ENCODE peak calls at places on chromosomes 12 and 14, in six cellular contexts. J, B, W, I, G and C are unnamed samples.

GRCh38 chr12:77294016-77294415 is 228.6 kb upstream of the E2F7 start:
- DNase-seq in J (no peak), B (no peak), W (no peak), I (no peak), G (no peak), C (no peak)

GRCh38 chr12:57606016-57606311 is 1.3 kb downstream of the DTX3 start:
- DNase-seq in J (no peak), B (no peak), W (no peak), I (no peak), G (no peak), C (no peak)

GRCh38 chr12:6336859-6337744 is 4.8 kb downstream of the TNFRSF1A start:
- DNase-seq in J (no peak), B (no peak), W (peak), I (peak), G (peak), C (no peak)

GRCh38 chr12:64600164-64600561 is 10.1 kb upstream of the RASSF3 start:
- DNase-seq in J (no peak), B (no peak), W (no peak), I (no peak), G (no peak), C (no peak)

GRCh38 chr12:121138284-121138683 is 5.6 kb downstream of the P2RX7 start:
- DNase-seq in J (no peak), B (no peak), W (no peak), I (no peak), G (no peak), C (no peak)

GRCh38 chr12:2149091-2149490 is 96.3 kb downstream of the CACNA1C start:
- DNase-seq in J (no peak), B (no peak), W (no peak), I (no peak), G (no peak), C (no peak)

GRCh38 chr14:23569443-23570151 is 2.0 kb upstream of the AP1G2 start:
- DNase-seq in J (no peak), B (no peak), W (no peak), I (no peak), G (no peak), C (no peak)

GRCh38 chr12:115322275-115322674 is 638.3 kb upstream of the TBX3 start:
- DNase-seq in J (no peak), B (no peak), W (no peak), I (no peak), G (no peak), C (no peak)

GRCh38 chr14:36505193-36505815 is 14.7 kb downstream of the NKX2-1 start:
- DNase-seq in J (no peak), B (no peak), W (no peak), I (no peak), G (no peak), C (no peak)

GRCh38 chr14:90815817-90816662 is at the start of gene TTC7B:
- DNase-seq in J (peak), B (peak), W (no peak), I (peak), G (peak), C (peak)

GRCh38 chr12:84842406-84843013 is 70.1 kb downstream of the SLC6A15 start:
- DNase-seq in J (peak), B (no peak), W (no peak), I (no peak), G (no peak), C (peak)

GRCh38 chr12:53860426-53861223 is 78.0 kb upstream of the HOXC13 start:
- DNase-seq in J (no peak), B (no peak), W (no peak), I (no peak), G (no peak), C (no peak)

GRCh38 chr12:18430425-18431048 is 169.2 kb downstream of the PIK3C2G start:
- DNase-seq in J (peak), B (peak), W (no peak), I (no peak), G (no peak), C (peak)

GRCh38 chr14:77681196-77682157 is 26.3 kb downstream of the ALKBH1 start:
- DNase-seq in J (no peak), B (no peak), W (no peak), I (no peak), G (no peak), C (no peak)

GRCh38 chr12:86264451-86265328 is 8.5 kb upstream of the MGAT4C start:
- DNase-seq in J (no peak), B (peak), W (no peak), I (peak), G (no peak), C (no peak)

GRCh38 chr12:48331389-48331788 is 19.3 kb downstream of the ZNF641 start:
- DNase-seq in J (no peak), B (no peak), W (no peak), I (no peak), G (no peak), C (no peak)

GRCh38 chr14:73935666-73936065 is 14.2 kb downstream of the FAM161B start:
- DNase-seq in J (peak), B (no peak), W (no peak), I (no peak), G (no peak), C (peak)

GRCh38 chr14:36055681-36056225 is 120.8 kb downstream of the PTCSC3 start:
- DNase-seq in J (no peak), B (no peak), W (no peak), I (no peak), G (no peak), C (no peak)

GRCh38 chr14:104979758-104980591 is 1.8 kb upstream of the AHNAK2 start:
- DNase-seq in J (no peak), B (peak), W (no peak), I (peak), G (no peak), C (peak)

GRCh38 chr14:24426912-24427536 is 2.4 kb downstream of the CBLN3 start:
- DNase-seq in J (no peak), B (no peak), W (no peak), I (no peak), G (no peak), C (no peak)

GRCh38 chr12:67096533-67097318 is 172.4 kb upstream of the CAND1 start:
- DNase-seq in J (no peak), B (no peak), W (no peak), I (no peak), G (no peak), C (no peak)

GRCh38 chr14:67491741-67492504 is 3.4 kb upstream of the TMEM229B start:
- DNase-seq in J (no peak), B (no peak), W (no peak), I (peak), G (no peak), C (no peak)

GRCh38 chr12:152440-152839 is 61.5 kb downstream of the SLC6A12 start:
- DNase-seq in J (no peak), B (no peak), W (no peak), I (no peak), G (no peak), C (no peak)

GRCh38 chr12:23561536-23561935 is 387.9 kb downstream of the SOX5 start:
- DNase-seq in J (no peak), B (no peak), W (no peak), I (no peak), G (no peak), C (no peak)

GRCh38 chr12:77339610-77340009 is 274.2 kb upstream of the E2F7 start:
- DNase-seq in J (no peak), B (no peak), W (no peak), I (no peak), G (no peak), C (no peak)

GRCh38 chr12:122078141-122079037 is at the start of gene MLXIP:
- DNase-seq in J (peak), B (peak), W (peak), I (peak), G (peak), C (peak)

GRCh38 chr12:106342397-106343212 is 14.9 kb upstream of the POLR3B start:
- DNase-seq in J (no peak), B (peak), W (no peak), I (peak), G (no peak), C (no peak)